ENCODE peak calls at places on chromosomes 1 and 21, in four cellular contexts. V, I, S and Q are unnamed samples. For H3K9me3, the result is how much of the 10 kb centered on the place peaks cover.

GRCh38 chr1:228294717-228295116 is 86.9 kb downstream of the OBSCN start:
- DNase-seq in I (no peak), V (no peak), S (no peak), Q (no peak)

GRCh38 chr1:91148641-91149069 is 126.8 kb upstream of the ZNF644 start:
- DNase-seq in V (no peak), S (no peak), I (no peak), Q (no peak)

GRCh38 chr1:204213668-204214662 is at the start of gene GOLT1A:
- DNase-seq in V (peak), S (peak), I (no peak), Q (no peak)

GRCh38 chr1:23634840-23635642 is 56.6 kb upstream of the RPL11 start:
- DNase-seq in I (no peak), V (peak), S (peak), Q (no peak)

GRCh38 chr21:46055863-46056281 is 42.0 kb upstream of the COL6A2 start:
- DNase-seq in S (no peak), I (peak), V (peak), Q (peak)

GRCh38 chr1:64955093-64956066 is 11.0 kb downstream of the JAK1 start:
- DNase-seq in S (peak), V (no peak), I (no peak), Q (no peak)

GRCh38 chr1:235008239-235008638 is 120.4 kb downstream of the TOMM20 start:
- DNase-seq in I (no peak), S (no peak), V (no peak), Q (no peak)

GRCh38 chr21:37452222-37452621 is 85.6 kb downstream of the DYRK1A start:
- DNase-seq in S (no peak), V (no peak), I (no peak), Q (no peak)

GRCh38 chr21:44013380-44014088 is 1.4 kb downstream of the TRAPPC10 start:
- DNase-seq in I (no peak), V (no peak), S (no peak), Q (no peak)

GRCh38 chr1:29876902-29877301 is 640.6 kb downstream of the PTPRU start:
- DNase-seq in V (no peak), S (no peak), I (no peak), Q (no peak)

GRCh38 chr1:169426174-169426716 is 1.0 kb downstream of the CCDC181 start:
- DNase-seq in I (no peak), S (no peak), V (no peak), Q (no peak)

GRCh38 chr1:150567341-150567716 is 12.1 kb downstream of the MCL1 start:
- DNase-seq in V (no peak), I (no peak), S (no peak), Q (no peak)

GRCh38 chr1:40612345-40612831 is 53.1 kb downstream of the RIMS3 start:
- DNase-seq in I (no peak), V (no peak), S (peak), Q (no peak)

GRCh38 chr1:16367258-16367967 is 371 bp downstream of the SZRD1 start:
- DNase-seq in I (peak), S (peak), V (peak), Q (peak)

GRCh38 chr1:14855278-14855677 is 256.8 kb downstream of the KAZN start:
- DNase-seq in V (no peak), I (no peak), S (no peak), Q (no peak)

GRCh38 chr21:18155508-18156193 is 89.0 kb upstream of the CHODL start:
- DNase-seq in V (no peak), S (no peak), I (no peak), Q (no peak)

GRCh38 chr1:224710196-224710595 is 94.1 kb downstream of the CNIH3 start:
- DNase-seq in I (no peak), S (no peak), V (no peak), Q (no peak)

GRCh38 chr1:12528021-12528852 is 89.8 kb downstream of the DHRS3 start:
- DNase-seq in S (peak), V (peak), I (no peak), Q (no peak)

GRCh38 chr1:227823537-227823936 is 8.1 kb downstream of the PRSS38 start:
- DNase-seq in S (no peak), V (no peak), I (no peak), Q (no peak)

GRCh38 chr21:38817371-38818335 is 11.9 kb downstream of the ETS2 start:
- DNase-seq in S (no peak), I (no peak), V (no peak), Q (no peak)

GRCh38 chr1:96309783-96310182 is 411.8 kb upstream of the PTBP2 start:
- DNase-seq in S (no peak), I (no peak), V (no peak), Q (no peak)

GRCh38 chr1:116359871-116360270 is 13.2 kb upstream of the ATP1A1 start:
- DNase-seq in S (no peak), I (no peak), V (no peak), Q (no peak)

GRCh38 chr1:62037274-62037673 is 157.4 kb upstream of the L1TD1 start:
- DNase-seq in I (no peak), S (no peak), V (no peak), Q (no peak)

GRCh38 chr1:152735648-152736047 is 22.2 kb upstream of the KPRP start:
- DNase-seq in S (no peak), I (no peak), V (no peak), Q (no peak)

GRCh38 chr1:53732912-53733317 is 6.0 kb downstream of the GLIS1 start:
- DNase-seq in I (no peak), S (no peak), V (no peak), Q (no peak)

GRCh38 chr1:241357366-241358305 is 631 bp upstream of the RGS7 start:
- DNase-seq in V (no peak), I (no peak), S (no peak), Q (no peak)

GRCh38 chr1:92419642-92420041 is 67.1 kb downstream of the GFI1 start:
- DNase-seq in V (no peak), S (no peak), I (no peak), Q (no peak)

GRCh38 chr1:58515794-58516401 is 30.6 kb downstream of the OMA1 start:
- DNase-seq in V (peak), S (peak), I (no peak), Q (no peak)

GRCh38 chr21:32316363-32317215 is 17.9 kb downstream of the MRAP start:
- DNase-seq in S (no peak), I (no peak), V (no peak), Q (no peak)

GRCh38 chr1:5575396-5576110 is 416.7 kb downstream of the NPHP4 start:
- DNase-seq in S (peak), I (peak), V (no peak), Q (peak)

GRCh38 chr1:12019858-12020509 is 686 bp downstream of the MIIP start:
- DNase-seq in V (no peak), S (no peak), I (no peak), Q (peak)

GRCh38 chr1:38953433-38953860 is 11.8 kb upstream of the RHBDL2 start:
- DNase-seq in I (no peak), S (no peak), V (no peak), Q (no peak)

GRCh38 chr1:155976913-155977606 is 1.3 kb downstream of the ARHGEF2 start:
- DNase-seq in V (no peak), I (no peak), S (no peak), Q (no peak)

GRCh38 chr1:155979525-155980343 is 1.4 kb upstream of the ARHGEF2 start:
- DNase-seq in S (no peak), V (no peak), I (no peak), Q (no peak)

GRCh38 chr1:155978973-155979429 is 654 bp upstream of the ARHGEF2 start:
- DNase-seq in S (no peak), I (no peak), V (peak), Q (no peak)

GRCh38 chr1:155977607-155978324 is 581 bp downstream of the ARHGEF2 start:
- DNase-seq in I (no peak), S (no peak), V (peak), Q (no peak)

DNA sequence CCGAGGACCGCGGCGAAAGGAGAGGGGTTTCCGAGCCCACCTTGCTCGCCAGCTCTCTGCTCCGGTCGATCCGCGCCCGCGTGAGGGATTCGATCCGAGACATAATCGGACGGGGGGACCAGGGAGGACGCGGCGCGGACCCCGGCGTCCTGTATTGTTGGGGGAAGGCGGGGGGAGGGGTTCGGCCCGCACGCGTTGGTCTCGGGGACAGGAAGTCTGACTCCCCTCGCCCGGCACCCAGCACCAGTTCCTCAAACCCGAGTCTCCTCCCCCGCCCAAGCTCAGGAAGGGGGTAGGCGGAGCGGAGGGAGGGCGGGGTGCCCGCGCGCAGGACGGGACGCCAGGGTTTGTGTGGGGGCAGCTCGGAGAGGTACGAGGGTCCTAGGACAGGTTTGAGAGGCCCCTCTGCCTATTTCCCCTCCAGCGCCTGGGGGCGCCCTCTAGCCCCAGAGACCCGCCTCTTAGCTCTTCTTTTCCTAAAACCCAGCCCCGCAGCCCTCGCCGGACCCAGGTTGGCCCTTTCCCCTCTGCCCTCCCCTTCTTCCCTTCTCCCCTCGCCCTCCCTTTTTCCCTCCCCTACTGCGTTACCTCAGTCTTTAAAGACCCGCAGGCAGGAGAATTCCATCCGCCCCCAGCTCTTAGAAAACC is at the start of gene ARHGEF2:
- DNase-seq in I (peak), S (peak), V (peak), Q (no peak)
- TF ChIP-seq POLR2AphosphoS5 in I (peak), S (peak), V (peak), Q (peak)

GRCh38 chr1:44660176-44660575 is 14.1 kb downstream of the TMEM53 start:
- DNase-seq in I (no peak), S (peak), V (peak), Q (no peak)
- H3K27ac ChIP-seq in I (no peak), S (peak), V (no peak), Q (no peak)

DNA sequence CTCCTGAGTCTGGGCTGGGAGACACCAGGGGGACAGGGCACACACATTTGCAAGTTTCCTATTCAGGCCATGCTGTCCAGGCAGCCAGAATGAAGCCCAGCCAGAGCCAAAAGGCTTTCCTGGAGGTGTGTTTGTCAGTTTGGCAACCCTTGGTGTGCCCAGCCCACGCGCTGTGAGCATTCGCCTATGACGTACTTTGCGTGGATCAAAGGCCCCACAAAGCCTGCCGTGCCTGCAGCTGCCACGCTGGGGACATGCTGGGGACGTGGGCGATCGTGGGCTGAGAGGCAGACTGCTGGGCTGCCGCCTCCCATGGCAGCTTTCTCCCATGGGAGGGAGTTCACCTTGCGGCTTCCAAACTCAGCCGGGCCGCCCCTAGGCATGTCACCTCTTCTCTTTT is 57.5 kb downstream of the CD247 start:
- DNase-seq in V (peak), S (no peak), I (no peak), Q (no peak)
- H3K9me3 ChIP-seq in V (under half), S (under half), I (under half), Q (under half)

GRCh38 chr1:2212542-2213491 is 15.3 kb upstream of the SKI start:
- DNase-seq in I (peak), S (peak), V (peak), Q (no peak)
- TF ChIP-seq POLR2AphosphoS5 in I (peak), S (peak), V (peak), Q (peak)